ENCODE peak calls at places on chromosome 17, in nine cellular contexts. F, N, W, O, E, L, Y, D and H are unnamed samples. For H3K36me3 and H3K4me1, the result is how much of the 10 kb centered on the place peaks cover.

GRCh38 chr17:42133461-42134041 is 10.9 kb downstream of the HSPB9 start:
- DNase-seq in L (peak), E (no peak), F (no peak), Y (no peak), W (no peak), O (no peak), D (no peak), N (no peak), H (no peak)

GRCh38 chr17:5821057-5821456 is 236.7 kb upstream of the NLRP1 start:
- DNase-seq in Y (no peak), L (no peak), O (no peak), W (peak), N (no peak), D (no peak), E (no peak), F (no peak), H (no peak)

GRCh38 chr17:44900894-44901293 is 1.6 kb upstream of the EFTUD2 start:
- DNase-seq in D (peak), W (no peak), L (no peak), N (no peak), Y (peak), F (no peak), O (no peak), E (no peak), H (no peak)

GRCh38 chr17:48048321-48049140 is at the start of gene NFE2L1:
- DNase-seq in E (no peak), Y (peak), L (peak), F (peak), O (peak), D (peak), N (peak), W (no peak), H (peak)

GRCh38 chr17:17445925-17446665 is 30.7 kb upstream of the MED9 start:
- DNase-seq in L (no peak), N (no peak), W (no peak), Y (peak), D (peak), F (peak), O (no peak), E (no peak), H (no peak)

GRCh38 chr17:31842416-31843381 is 16.3 kb downstream of the COPRS start:
- DNase-seq in Y (peak), W (peak), N (peak), E (peak), O (peak), F (peak), L (peak), D (peak), H (peak)

GRCh38 chr17:64368277-64368676 is 22.4 kb downstream of the PECAM1 start:
- DNase-seq in Y (no peak), O (no peak), W (no peak), E (no peak), N (no peak), D (no peak), F (no peak), L (no peak), H (no peak)

GRCh38 chr17:42285346-42286050 is 2.8 kb upstream of the STAT5A start:
- DNase-seq in F (peak), Y (no peak), E (no peak), N (peak), O (no peak), D (no peak), L (no peak), W (no peak), H (no peak)

GRCh38 chr17:57554826-57555635 is 190.1 kb downstream of the CCDC182 start:
- DNase-seq in D (no peak), W (no peak), F (no peak), L (no peak), O (no peak), E (no peak), Y (no peak), N (no peak), H (peak)

GRCh38 chr17:60091908-60092331 is 13.2 kb upstream of the HEATR6 start:
- DNase-seq in O (no peak), W (no peak), F (no peak), Y (peak), N (no peak), D (no peak), L (no peak), E (no peak), H (no peak)

GRCh38 chr17:5380491-5381135 is 38.8 kb downstream of the NUP88 start:
- DNase-seq in W (no peak), N (no peak), E (no peak), Y (no peak), D (no peak), O (no peak), F (no peak), L (no peak), H (no peak)

GRCh38 chr17:4530799-4531730 is 24.1 kb downstream of the MYBBP1A start:
- DNase-seq in F (no peak), N (no peak), W (no peak), E (no peak), D (no peak), Y (no peak), O (no peak), L (no peak), H (no peak)

GRCh38 chr17:63699638-63700527 is at the start of gene LIMD2:
- DNase-seq in D (peak), L (peak), W (peak), E (peak), N (peak), Y (no peak), F (peak), O (peak), H (peak)

GRCh38 chr17:17641621-17642409 is 39.4 kb upstream of the RAI1 start:
- DNase-seq in Y (peak), E (peak), N (peak), L (peak), W (peak), F (peak), D (peak), O (peak), H (no peak)

GRCh38 chr17:39538875-39539274 is 68.8 kb downstream of the NEUROD2 start:
- DNase-seq in O (no peak), L (no peak), E (no peak), F (no peak), D (no peak), N (no peak), Y (peak), W (no peak), H (no peak)

GRCh38 chr17:33013596-33014375 is 22.1 kb downstream of the SPACA3 start:
- DNase-seq in O (no peak), Y (no peak), F (no peak), L (no peak), W (peak), D (no peak), N (peak), E (no peak), H (no peak)

GRCh38 chr17:73343739-73344454 is 32.1 kb upstream of the CDC42EP4 start:
- DNase-seq in Y (peak), E (no peak), W (no peak), D (no peak), F (no peak), L (no peak), O (no peak), N (no peak), H (no peak)

GRCh38 chr17:3885970-3886369 is 6.9 kb downstream of the CAMKK1 start:
- DNase-seq in W (no peak), O (no peak), F (no peak), N (no peak), D (no peak), E (no peak), Y (peak), L (no peak), H (no peak)

GRCh38 chr17:40355804-40356758 is 8.5 kb downstream of the GJD3 start:
- DNase-seq in O (peak), E (no peak), L (peak), N (peak), D (peak), Y (no peak), F (peak), W (no peak), H (peak)

GRCh38 chr17:50468120-50469004 is at the start of gene CHAD:
- DNase-seq in D (no peak), Y (no peak), N (no peak), W (peak), O (no peak), E (peak), F (peak), L (no peak), H (peak)

GRCh38 chr17:64448665-64449512 is at the start of gene MILR1:
- DNase-seq in F (no peak), N (peak), E (no peak), W (no peak), D (peak), L (no peak), O (no peak), Y (peak), H (no peak)

GRCh38 chr17:63634163-63634562 is 11.9 kb downstream of the MAP3K3 start:
- DNase-seq in N (no peak), D (no peak), L (no peak), W (no peak), F (no peak), E (peak), Y (no peak), O (no peak), H (no peak)

GRCh38 chr17:80889897-80890550 is 101.6 kb upstream of the CHMP6 start:
- DNase-seq in D (no peak), Y (no peak), O (no peak), E (no peak), W (no peak), F (no peak), L (no peak), N (no peak), H (peak)

GRCh38 chr17:37124074-37124824 is 175.5 kb downstream of the AATF start:
- DNase-seq in W (no peak), E (no peak), Y (no peak), L (no peak), D (no peak), N (no peak), O (no peak), F (no peak), H (no peak)

GRCh38 chr17:71978435-71978834 is 142.4 kb upstream of the SOX9 start:
- DNase-seq in L (no peak), E (no peak), Y (no peak), F (no peak), O (no peak), N (no peak), D (no peak), W (no peak), H (no peak)

GRCh38 chr17:10745231-10745630 is 15.4 kb upstream of the TMEM220 start:
- DNase-seq in N (no peak), L (no peak), D (no peak), Y (no peak), W (no peak), O (no peak), E (no peak), F (no peak), H (no peak)

GRCh38 chr17:21031756-21032396 is 10.9 kb downstream of the USP22 start:
- DNase-seq in O (no peak), E (no peak), N (no peak), W (no peak), D (no peak), Y (no peak), L (no peak), F (peak), H (no peak)

GRCh38 chr17:63015824-63016223 is 49.8 kb downstream of the TANC2 start:
- DNase-seq in F (no peak), D (no peak), N (no peak), Y (no peak), O (no peak), E (no peak), W (no peak), L (no peak), H (no peak)

DNA sequence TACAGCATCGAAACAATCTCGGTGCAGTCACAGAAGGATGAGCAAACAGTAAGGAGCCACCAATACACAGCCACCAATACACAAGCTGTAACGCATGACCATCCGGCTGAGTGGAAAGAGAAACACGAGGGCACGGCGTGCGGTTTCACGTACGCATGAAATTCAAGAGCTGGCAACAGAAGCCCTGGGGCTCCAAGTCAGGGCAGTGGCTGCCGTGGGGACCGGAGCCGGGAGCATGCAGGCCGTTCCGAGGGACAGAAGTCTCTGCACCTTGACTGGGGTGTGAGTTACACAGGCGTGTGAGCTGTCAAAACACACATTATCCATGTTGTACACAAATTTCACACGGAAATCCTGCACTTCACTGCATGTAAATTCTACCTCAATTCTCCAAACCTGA is 50.6 kb upstream of the METRNL start:
- DNase-seq in Y (no peak), L (no peak), O (no peak), N (no peak), F (no peak), D (no peak), W (no peak), E (no peak), H (no peak)
- H3K36me3 ChIP-seq in Y (under half), L (under half), O (under half), N (under half), F (under half), D (under half), W (under half), E (under half), H (under half)

GRCh38 chr17:1484586-1485310 is 7.7 kb downstream of the MYO1C start:
- DNase-seq in D (peak), O (peak), L (no peak), Y (peak), W (peak), E (peak), N (peak), F (no peak), H (peak)

GRCh38 chr17:1485748-1486376 is 6.6 kb downstream of the MYO1C start:
- DNase-seq in Y (no peak), W (peak), N (peak), O (peak), E (peak), F (no peak), D (peak), L (peak), H (peak)

GRCh38 chr17:1484060-1484535 is 8.4 kb downstream of the MYO1C start:
- DNase-seq in F (no peak), D (no peak), W (no peak), L (no peak), Y (no peak), O (no peak), E (no peak), N (no peak), H (peak)

GRCh38 chr17:1486802-1487695 is 5.4 kb downstream of the MYO1C start:
- DNase-seq in D (peak), Y (peak), F (peak), L (peak), E (peak), W (peak), N (peak), O (peak), H (peak)

DNA sequence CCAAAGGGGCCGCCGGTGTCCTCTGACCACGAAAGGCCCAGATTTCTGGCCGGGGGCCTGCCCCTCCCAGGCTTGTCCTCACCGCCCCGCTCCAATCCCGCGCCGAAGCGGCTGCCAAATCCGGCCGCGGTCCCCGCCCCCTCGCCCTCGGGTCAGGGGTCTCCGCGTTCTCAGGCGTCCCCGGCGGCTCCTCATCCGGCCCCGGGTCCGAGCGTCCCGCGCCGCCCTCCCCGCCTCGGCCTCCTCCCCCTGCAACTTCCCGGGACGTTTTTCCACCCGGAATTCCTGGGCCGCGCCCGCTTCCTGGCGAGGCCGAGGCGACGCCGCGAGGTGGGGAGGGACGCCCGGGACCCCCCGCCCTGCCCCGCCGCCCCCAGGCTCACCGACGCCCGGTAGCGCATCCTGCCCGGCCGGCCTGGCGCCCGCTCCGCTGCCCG is 7.2 kb downstream of the MYO1C start:
- DNase-seq in Y (no peak), D (peak), F (no peak), N (peak), E (peak), L (peak), W (no peak), O (peak), H (no peak)
- H3K4me1 ChIP-seq in Y (half or more), D (under half), F (under half), N (under half), E (under half), L (half or more), W (under half), O (half or more), H (under half)

GRCh38 chr17:79777166-79777843 is 643 bp upstream of the CBX2 start:
- DNase-seq in N (no peak), D (peak), W (peak), Y (no peak), O (peak), E (peak), L (peak), F (peak), H (peak)
- TF ChIP-seq CTCF in N (no peak), D (no peak), W (peak), Y (no peak), O (peak), E (peak), L (no peak), F (peak), H (no peak)

GRCh38 chr17:2170023-2170422 is 115.1 kb downstream of the HIC1 start:
- DNase-seq in O (no peak), F (no peak), Y (no peak), D (no peak), W (peak), L (no peak), N (no peak), E (peak), H (no peak)
- H3K36me3 ChIP-seq in O (under half), F (under half), Y (under half), D (under half), W (under half), L (under half), N (under half), E (under half), H (under half)

GRCh38 chr17:58572846-58573245 is 58.4 kb upstream of the MTMR4 start:
- DNase-seq in D (no peak), O (no peak), Y (no peak), W (no peak), F (no peak), N (no peak), L (no peak), E (peak), H (no peak)

GRCh38 chr17:58575511-58575910 is 61.1 kb upstream of the MTMR4 start:
- DNase-seq in Y (peak), E (no peak), W (no peak), O (no peak), N (no peak), F (no peak), L (no peak), D (no peak), H (no peak)

GRCh38 chr17:58576679-58577367 is 62.4 kb upstream of the MTMR4 start:
- DNase-seq in W (no peak), F (no peak), Y (no peak), L (no peak), D (no peak), N (no peak), O (no peak), E (no peak), H (no peak)

GRCh38 chr17:58574025-58574424 is 59.6 kb upstream of the MTMR4 start:
- DNase-seq in L (no peak), E (no peak), O (no peak), Y (no peak), N (no peak), D (no peak), F (no peak), W (no peak), H (no peak)

GRCh38 chr17:58577696-58578095 is 63.3 kb upstream of the MTMR4 start:
- DNase-seq in O (peak), W (peak), L (no peak), Y (peak), F (peak), N (no peak), D (peak), E (peak), H (no peak)
- H3K4me1 ChIP-seq in O (under half), W (under half), L (under half), Y (under half), F (under half), N (under half), D (under half), E (under half), H (under half)